ENCODE peak calls at places on chromosomes 2 and 18, in six cellular contexts. One of them, this sample, is unnamed.

GRCh38 chr18:74243127-74243526 is 48.6 kb downstream of the CYB5A start:
- DNase-seq in HuH-7.5: no peak
- DNase-seq in activated T-cell treated with anti-CD3 and anti-CD28 coated beads, Interleukin-2, amount 50 U/mL, for 4 hours: no peak
- DNase-seq in RKO: no peak
- DNase-seq in T follicular helper cell: no peak
- DNase-seq in GM23248: no peak
- DNase-seq in this sample: no peak

GRCh38 chr2:223010641-223011040 is 41.3 kb upstream of the KCNE4 start:
- DNase-seq in HuH-7.5: no peak
- DNase-seq in activated T-cell treated with anti-CD3 and anti-CD28 coated beads, Interleukin-2, amount 50 U/mL, for 4 hours: no peak
- DNase-seq in RKO: no peak
- DNase-seq in T follicular helper cell: no peak
- DNase-seq in GM23248: peak
- DNase-seq in this sample: no peak

GRCh38 chr2:194260185-194260584 is 1396.8 kb upstream of the SLC39A10 start:
- DNase-seq in HuH-7.5: no peak
- DNase-seq in activated T-cell treated with anti-CD3 and anti-CD28 coated beads, Interleukin-2, amount 50 U/mL, for 4 hours: no peak
- DNase-seq in RKO: no peak
- DNase-seq in T follicular helper cell: no peak
- DNase-seq in GM23248: no peak
- DNase-seq in this sample: no peak

GRCh38 chr2:129459200-129459876 is 520.1 kb upstream of the RAB6C start:
- DNase-seq in HuH-7.5: no peak
- DNase-seq in activated T-cell treated with anti-CD3 and anti-CD28 coated beads, Interleukin-2, amount 50 U/mL, for 4 hours: no peak
- DNase-seq in RKO: no peak
- DNase-seq in T follicular helper cell: no peak
- DNase-seq in GM23248: no peak
- DNase-seq in this sample: no peak

GRCh38 chr18:58863539-58864145 is 1.0 kb upstream of the ZNF532 start:
- DNase-seq in HuH-7.5: peak
- DNase-seq in activated T-cell treated with anti-CD3 and anti-CD28 coated beads, Interleukin-2, amount 50 U/mL, for 4 hours: peak
- DNase-seq in RKO: no peak
- DNase-seq in T follicular helper cell: peak
- DNase-seq in GM23248: peak
- DNase-seq in this sample: peak

GRCh38 chr2:236252521-236252920 is 11.7 kb downstream of the ASB18 start:
- DNase-seq in HuH-7.5: no peak
- DNase-seq in activated T-cell treated with anti-CD3 and anti-CD28 coated beads, Interleukin-2, amount 50 U/mL, for 4 hours: no peak
- DNase-seq in RKO: no peak
- DNase-seq in T follicular helper cell: no peak
- DNase-seq in GM23248: no peak
- DNase-seq in this sample: no peak

GRCh38 chr2:241952816-241953215 is 83.3 kb downstream of the RTP5 start:
- DNase-seq in HuH-7.5: no peak
- DNase-seq in activated T-cell treated with anti-CD3 and anti-CD28 coated beads, Interleukin-2, amount 50 U/mL, for 4 hours: no peak
- DNase-seq in RKO: no peak
- DNase-seq in T follicular helper cell: no peak
- DNase-seq in GM23248: no peak
- DNase-seq in this sample: no peak

GRCh38 chr2:128329607-128330006 is 10.9 kb upstream of the HS6ST1 start:
- DNase-seq in HuH-7.5: no peak
- DNase-seq in activated T-cell treated with anti-CD3 and anti-CD28 coated beads, Interleukin-2, amount 50 U/mL, for 4 hours: no peak
- DNase-seq in RKO: no peak
- DNase-seq in T follicular helper cell: no peak
- DNase-seq in GM23248: peak
- DNase-seq in this sample: no peak

GRCh38 chr2:74845217-74845751 is 11.4 kb downstream of the HK2 start:
- DNase-seq in HuH-7.5: no peak
- DNase-seq in activated T-cell treated with anti-CD3 and anti-CD28 coated beads, Interleukin-2, amount 50 U/mL, for 4 hours: peak
- DNase-seq in RKO: peak
- DNase-seq in T follicular helper cell: no peak
- DNase-seq in GM23248: peak
- DNase-seq in this sample: no peak

GRCh38 chr2:71922501-71923142 is 225.0 kb downstream of the CYP26B1 start:
- DNase-seq in HuH-7.5: no peak
- DNase-seq in activated T-cell treated with anti-CD3 and anti-CD28 coated beads, Interleukin-2, amount 50 U/mL, for 4 hours: no peak
- DNase-seq in RKO: no peak
- DNase-seq in T follicular helper cell: no peak
- DNase-seq in GM23248: no peak
- DNase-seq in this sample: no peak

GRCh38 chr18:23716516-23716915 is 27.3 kb downstream of the LAMA3 start:
- DNase-seq in HuH-7.5: no peak
- DNase-seq in activated T-cell treated with anti-CD3 and anti-CD28 coated beads, Interleukin-2, amount 50 U/mL, for 4 hours: no peak
- DNase-seq in RKO: peak
- DNase-seq in T follicular helper cell: no peak
- DNase-seq in GM23248: peak
- DNase-seq in this sample: no peak

GRCh38 chr18:50819027-50819726 is 639 bp downstream of the MRO start:
- DNase-seq in HuH-7.5: peak
- DNase-seq in activated T-cell treated with anti-CD3 and anti-CD28 coated beads, Interleukin-2, amount 50 U/mL, for 4 hours: no peak
- DNase-seq in RKO: peak
- DNase-seq in T follicular helper cell: no peak
- DNase-seq in GM23248: peak
- DNase-seq in this sample: no peak

GRCh38 chr18:12944724-12945123 is 3.1 kb upstream of the SEH1L start:
- DNase-seq in HuH-7.5: no peak
- DNase-seq in activated T-cell treated with anti-CD3 and anti-CD28 coated beads, Interleukin-2, amount 50 U/mL, for 4 hours: no peak
- DNase-seq in RKO: no peak
- DNase-seq in T follicular helper cell: no peak
- DNase-seq in GM23248: peak
- DNase-seq in this sample: no peak

GRCh38 chr18:79548077-79548450 is 131.5 kb upstream of the CTDP1 start:
- DNase-seq in HuH-7.5: no peak
- DNase-seq in activated T-cell treated with anti-CD3 and anti-CD28 coated beads, Interleukin-2, amount 50 U/mL, for 4 hours: no peak
- DNase-seq in RKO: no peak
- DNase-seq in T follicular helper cell: no peak
- DNase-seq in GM23248: no peak
- DNase-seq in this sample: no peak

GRCh38 chr2:171824086-171824485 is 70.0 kb downstream of the SLC25A12 start:
- DNase-seq in HuH-7.5: no peak
- DNase-seq in activated T-cell treated with anti-CD3 and anti-CD28 coated beads, Interleukin-2, amount 50 U/mL, for 4 hours: no peak
- DNase-seq in RKO: no peak
- DNase-seq in T follicular helper cell: no peak
- DNase-seq in GM23248: peak
- DNase-seq in this sample: no peak

GRCh38 chr2:241123816-241124536 is 21.9 kb upstream of the MTERF4 start:
- DNase-seq in HuH-7.5: no peak
- DNase-seq in activated T-cell treated with anti-CD3 and anti-CD28 coated beads, Interleukin-2, amount 50 U/mL, for 4 hours: peak
- DNase-seq in RKO: no peak
- DNase-seq in T follicular helper cell: peak
- DNase-seq in GM23248: peak
- DNase-seq in this sample: peak

GRCh38 chr2:79275863-79276262 is 116.3 kb upstream of the REG3A start:
- DNase-seq in HuH-7.5: no peak
- DNase-seq in activated T-cell treated with anti-CD3 and anti-CD28 coated beads, Interleukin-2, amount 50 U/mL, for 4 hours: no peak
- DNase-seq in RKO: no peak
- DNase-seq in T follicular helper cell: no peak
- DNase-seq in GM23248: no peak
- DNase-seq in this sample: no peak

This sample was measured in activated CD4-positive, CD25-positive, alpha-beta regulatory T cell treated with anti-CD3 and anti-CD28 coated beads, Interleukin-2, amount 50 U/mL, for 72 hours.